ENCODE peak calls at places on chromosomes 13 and 19, in four cellular contexts. One of them, this sample, is unnamed.

GRCh38 chr13:20130652-20131051 is 30.2 kb downstream of the GJA3 start:
- DNase-seq in stimulated activated CD4-positive, alpha-beta T cell treated with anti-CD3 and anti-CD28 coated beads, TNF-alpha, amount 100 ng/mL, for 24 hours: no peak
- DNase-seq in GM04504: no peak
- DNase-seq in LHCN-M2: no peak
- DNase-seq in this sample: no peak

GRCh38 chr19:46725036-46725820 is 8.3 kb upstream of the PRKD2 start:
- DNase-seq in stimulated activated CD4-positive, alpha-beta T cell treated with anti-CD3 and anti-CD28 coated beads, TNF-alpha, amount 100 ng/mL, for 24 hours: no peak
- DNase-seq in GM04504: no peak
- DNase-seq in LHCN-M2: no peak
- DNase-seq in this sample: no peak

GRCh38 chr13:52348983-52349780 is 56.8 kb downstream of the THSD1 start:
- DNase-seq in GM04504: peak; percentile 58
- DNase-seq in stimulated activated CD4-positive, alpha-beta T cell treated with anti-CD3 and anti-CD28 coated beads, TNF-alpha, amount 100 ng/mL, for 24 hours: peak; percentile 0
- DNase-seq in LHCN-M2: peak; percentile 92
- DNase-seq in this sample: no peak

GRCh38 chr13:76799696-76800095 is 86.5 kb downstream of the KCTD12 start:
- DNase-seq in LHCN-M2: peak; percentile 45
- DNase-seq in stimulated activated CD4-positive, alpha-beta T cell treated with anti-CD3 and anti-CD28 coated beads, TNF-alpha, amount 100 ng/mL, for 24 hours: no peak
- DNase-seq in GM04504: no peak
- DNase-seq in this sample: no peak

GRCh38 chr19:8210660-8211101 is 1.5 kb downstream of the CERS4 start:
- DNase-seq in GM04504: no peak
- DNase-seq in stimulated activated CD4-positive, alpha-beta T cell treated with anti-CD3 and anti-CD28 coated beads, TNF-alpha, amount 100 ng/mL, for 24 hours: no peak
- DNase-seq in LHCN-M2: no peak
- DNase-seq in this sample: no peak

GRCh38 chr13:40210865-40211585 is 455.4 kb downstream of the FOXO1 start:
- DNase-seq in GM04504: no peak
- DNase-seq in stimulated activated CD4-positive, alpha-beta T cell treated with anti-CD3 and anti-CD28 coated beads, TNF-alpha, amount 100 ng/mL, for 24 hours: no peak
- DNase-seq in LHCN-M2: no peak
- DNase-seq in this sample: no peak

GRCh38 chr19:14728595-14728994 is 38.7 kb downstream of the ZNF333 start:
- DNase-seq in LHCN-M2: no peak
- DNase-seq in GM04504: no peak
- DNase-seq in stimulated activated CD4-positive, alpha-beta T cell treated with anti-CD3 and anti-CD28 coated beads, TNF-alpha, amount 100 ng/mL, for 24 hours: no peak
- DNase-seq in this sample: no peak

GRCh38 chr19:44552324-44552723 is 22.8 kb upstream of the CEACAM20 start:
- DNase-seq in stimulated activated CD4-positive, alpha-beta T cell treated with anti-CD3 and anti-CD28 coated beads, TNF-alpha, amount 100 ng/mL, for 24 hours: no peak
- DNase-seq in GM04504: peak; percentile 4
- DNase-seq in LHCN-M2: peak; percentile 40
- DNase-seq in this sample: no peak

GRCh38 chr19:31312004-31312403 is 37.2 kb downstream of the TSHZ3 start:
- DNase-seq in GM04504: peak; percentile 58
- DNase-seq in LHCN-M2: peak; percentile 70
- DNase-seq in stimulated activated CD4-positive, alpha-beta T cell treated with anti-CD3 and anti-CD28 coated beads, TNF-alpha, amount 100 ng/mL, for 24 hours: peak; percentile 7
- DNase-seq in this sample: no peak

GRCh38 chr13:50389726-50390125 is 374.5 kb downstream of the KCNRG start:
- DNase-seq in stimulated activated CD4-positive, alpha-beta T cell treated with anti-CD3 and anti-CD28 coated beads, TNF-alpha, amount 100 ng/mL, for 24 hours: no peak
- DNase-seq in GM04504: no peak
- DNase-seq in LHCN-M2: no peak
- DNase-seq in this sample: no peak

GRCh38 chr19:1451916-1452801 is 2.2 kb downstream of the APC2 start:
- DNase-seq in stimulated activated CD4-positive, alpha-beta T cell treated with anti-CD3 and anti-CD28 coated beads, TNF-alpha, amount 100 ng/mL, for 24 hours: no peak
- DNase-seq in GM04504: no peak
- DNase-seq in LHCN-M2: no peak
- DNase-seq in this sample: peak; percentile 58

GRCh38 chr19:14479985-14480694 is 5.0 kb upstream of the PTGER1 start:
- DNase-seq in GM04504: no peak
- DNase-seq in stimulated activated CD4-positive, alpha-beta T cell treated with anti-CD3 and anti-CD28 coated beads, TNF-alpha, amount 100 ng/mL, for 24 hours: peak; percentile 46
- DNase-seq in LHCN-M2: no peak
- DNase-seq in this sample: no peak

GRCh38 chr13:36533806-36534205 is 101.5 kb downstream of the CCNA1 start:
- DNase-seq in stimulated activated CD4-positive, alpha-beta T cell treated with anti-CD3 and anti-CD28 coated beads, TNF-alpha, amount 100 ng/mL, for 24 hours: no peak
- DNase-seq in LHCN-M2: no peak
- DNase-seq in GM04504: no peak
- DNase-seq in this sample: no peak

GRCh38 chr13:106373304-106373988 is 162.0 kb downstream of the EFNB2 start:
- DNase-seq in stimulated activated CD4-positive, alpha-beta T cell treated with anti-CD3 and anti-CD28 coated beads, TNF-alpha, amount 100 ng/mL, for 24 hours: no peak
- DNase-seq in LHCN-M2: no peak
- DNase-seq in GM04504: no peak
- DNase-seq in this sample: no peak

GRCh38 chr13:77779461-77780272 is 82.2 kb downstream of the SLAIN1 start:
- DNase-seq in GM04504: peak; percentile 10
- DNase-seq in stimulated activated CD4-positive, alpha-beta T cell treated with anti-CD3 and anti-CD28 coated beads, TNF-alpha, amount 100 ng/mL, for 24 hours: peak; percentile 8
- DNase-seq in LHCN-M2: peak; percentile 58
- DNase-seq in this sample: no peak

GRCh38 chr19:2166741-2167738 is 3.3 kb downstream of the DOT1L start:
- DNase-seq in LHCN-M2: peak; percentile 44
- DNase-seq in GM04504: no peak
- DNase-seq in stimulated activated CD4-positive, alpha-beta T cell treated with anti-CD3 and anti-CD28 coated beads, TNF-alpha, amount 100 ng/mL, for 24 hours: no peak
- DNase-seq in this sample: no peak

GRCh38 chr13:41554626-41555386 is 97.5 kb downstream of the RGCC start:
- DNase-seq in stimulated activated CD4-positive, alpha-beta T cell treated with anti-CD3 and anti-CD28 coated beads, TNF-alpha, amount 100 ng/mL, for 24 hours: no peak
- DNase-seq in LHCN-M2: no peak
- DNase-seq in GM04504: no peak
- DNase-seq in this sample: no peak

GRCh38 chr19:38800577-38801347 is 11.8 kb downstream of the LGALS7B start:
- DNase-seq in LHCN-M2: no peak
- DNase-seq in GM04504: no peak
- DNase-seq in stimulated activated CD4-positive, alpha-beta T cell treated with anti-CD3 and anti-CD28 coated beads, TNF-alpha, amount 100 ng/mL, for 24 hours: no peak
- DNase-seq in this sample: no peak

GRCh38 chr19:2168619-2169424 is 5.1 kb downstream of the DOT1L start:
- DNase-seq in LHCN-M2: peak; percentile 100
- DNase-seq in GM04504: peak; percentile 98
- DNase-seq in stimulated activated CD4-positive, alpha-beta T cell treated with anti-CD3 and anti-CD28 coated beads, TNF-alpha, amount 100 ng/mL, for 24 hours: peak; percentile 42
- DNase-seq in this sample: peak; percentile 88

GRCh38 chr13:97274782-97275252 is 52.7 kb downstream of the MBNL2 start:
- DNase-seq in stimulated activated CD4-positive, alpha-beta T cell treated with anti-CD3 and anti-CD28 coated beads, TNF-alpha, amount 100 ng/mL, for 24 hours: no peak
- DNase-seq in GM04504: no peak
- DNase-seq in LHCN-M2: peak; percentile 50
- DNase-seq in this sample: no peak

GRCh38 chr19:12200020-12200419 is 37.1 kb downstream of the ZNF136 start:
- DNase-seq in stimulated activated CD4-positive, alpha-beta T cell treated with anti-CD3 and anti-CD28 coated beads, TNF-alpha, amount 100 ng/mL, for 24 hours: no peak
- DNase-seq in LHCN-M2: no peak
- DNase-seq in GM04504: no peak
- DNase-seq in this sample: no peak

GRCh38 chr19:16882146-16882545 is 6.7 kb upstream of the F2RL3 start:
- DNase-seq in LHCN-M2: no peak
- DNase-seq in GM04504: no peak
- DNase-seq in stimulated activated CD4-positive, alpha-beta T cell treated with anti-CD3 and anti-CD28 coated beads, TNF-alpha, amount 100 ng/mL, for 24 hours: no peak
- DNase-seq in this sample: no peak

GRCh38 chr13:97261254-97262015 is 39.3 kb downstream of the MBNL2 start:
- DNase-seq in GM04504: no peak
- DNase-seq in LHCN-M2: no peak
- DNase-seq in stimulated activated CD4-positive, alpha-beta T cell treated with anti-CD3 and anti-CD28 coated beads, TNF-alpha, amount 100 ng/mL, for 24 hours: no peak
- DNase-seq in this sample: no peak

GRCh38 chr19:15775249-15775648 is 12.2 kb upstream of the OR10H5 start:
- DNase-seq in stimulated activated CD4-positive, alpha-beta T cell treated with anti-CD3 and anti-CD28 coated beads, TNF-alpha, amount 100 ng/mL, for 24 hours: no peak
- DNase-seq in GM04504: no peak
- DNase-seq in LHCN-M2: no peak
- DNase-seq in this sample: no peak

GRCh38 chr13:99916366-99917103 is 55.0 kb downstream of the ZIC5 start:
- DNase-seq in stimulated activated CD4-positive, alpha-beta T cell treated with anti-CD3 and anti-CD28 coated beads, TNF-alpha, amount 100 ng/mL, for 24 hours: no peak
- DNase-seq in LHCN-M2: peak; percentile 66
- DNase-seq in GM04504: peak; percentile 45
- DNase-seq in this sample: no peak

GRCh38 chr19:37941820-37942515 is 35.0 kb downstream of the SIPA1L3 start:
- DNase-seq in LHCN-M2: no peak
- DNase-seq in stimulated activated CD4-positive, alpha-beta T cell treated with anti-CD3 and anti-CD28 coated beads, TNF-alpha, amount 100 ng/mL, for 24 hours: no peak
- DNase-seq in GM04504: no peak
- DNase-seq in this sample: no peak

GRCh38 chr19:12247644-12248222 is 47.0 kb downstream of the ZNF44 start:
- DNase-seq in LHCN-M2: no peak
- DNase-seq in stimulated activated CD4-positive, alpha-beta T cell treated with anti-CD3 and anti-CD28 coated beads, TNF-alpha, amount 100 ng/mL, for 24 hours: no peak
- DNase-seq in GM04504: no peak
- DNase-seq in this sample: no peak

This sample was measured in occipital lobe.